ENCODE peak calls at places on chromosomes 7 and 10, in seven cellular contexts. A is fibroblast of the aortic adventitia, J is transverse colon, E is ovary, T is OCI-LY7, S is mesenchymal stem cell, N is astrocyte of the spinal cord. D is an unnamed sample.

GRCh38 chr7:34497153-34497777 is 160.8 kb upstream of the NPSR1 start:
- DNase-seq in A (no peak), J (no peak), E (no peak), T (no peak), S (no peak), N (no peak), D (no peak)

GRCh38 chr10:70981936-70982335 is 93.6 kb upstream of the PCBD1 start:
- DNase-seq in A (no peak), J (no peak), E (no peak), T (no peak), S (no peak), N (no peak), D (no peak)

GRCh38 chr10:130790339-130790738 is 521.2 kb downstream of the TCERG1L start:
- DNase-seq in A (no peak), J (no peak), E (no peak), T (no peak), S (no peak), N (no peak), D (no peak)

GRCh38 chr10:4131407-4132215 is 346.6 kb upstream of the KLF6 start:
- DNase-seq in A (peak; percentile 93), J (no peak), E (no peak), T (peak; percentile 63), S (peak; percentile 94), N (peak; percentile 96), D (no peak)

GRCh38 chr7:112510032-112510742 is 29.4 kb downstream of the LSMEM1 start:
- DNase-seq in A (peak; percentile 82), J (no peak), E (no peak), T (no peak), S (peak; percentile 36), N (peak; percentile 79), D (no peak)

GRCh38 chr10:131178521-131178920 is 133.0 kb downstream of the TCERG1L start:
- DNase-seq in A (no peak), J (no peak), E (no peak), T (no peak), S (no peak), N (no peak), D (no peak)

GRCh38 chr7:4166807-4167206 is 515.3 kb upstream of the FOXK1 start:
- DNase-seq in A (no peak), J (no peak), E (no peak), T (no peak), S (no peak), N (no peak), D (no peak)

GRCh38 chr10:133452453-133452852 is 1.3 kb upstream of the SCART1 start:
- DNase-seq in A (no peak), J (no peak), E (no peak), T (no peak), S (no peak), N (no peak), D (no peak)

GRCh38 chr10:133442191-133442966 is 11.4 kb upstream of the SCART1 start:
- DNase-seq in A (no peak), J (no peak), E (no peak), T (no peak), S (no peak), N (no peak), D (no peak)

GRCh38 chr10:31770307-31770902 is 158.2 kb downstream of the ARHGAP12 start:
- DNase-seq in A (no peak), J (peak; percentile 55), E (no peak), T (peak; percentile 47), S (no peak), N (no peak), D (no peak)

GRCh38 chr10:79890469-79890868 is 58.4 kb downstream of the SFTPD start:
- DNase-seq in A (no peak), J (no peak), E (no peak), T (no peak), S (no peak), N (no peak), D (no peak)

GRCh38 chr7:40828686-40829085 is 693.9 kb downstream of the SUGCT start:
- DNase-seq in A (no peak), J (no peak), E (no peak), T (no peak), S (no peak), N (peak; percentile 74), D (no peak)

GRCh38 chr10:25820496-25821415 is 113.3 kb upstream of the MYO3A start:
- DNase-seq in A (no peak), J (no peak), E (no peak), T (no peak), S (no peak), N (no peak), D (no peak)

GRCh38 chr10:114340816-114341215 is 63.5 kb downstream of the AFAP1L2 start:
- DNase-seq in A (no peak), J (no peak), E (no peak), T (no peak), S (no peak), N (no peak), D (no peak)

GRCh38 chr7:47379629-47380324 is 202.1 kb downstream of the TNS3 start:
- DNase-seq in A (peak; percentile 82), J (peak; percentile 87), E (peak; percentile 81), T (no peak), S (peak; percentile 66), N (peak; percentile 69), D (no peak)

GRCh38 chr10:131785121-131785460 is 115.7 kb upstream of the PPP2R2D start:
- DNase-seq in A (no peak), J (no peak), E (no peak), T (no peak), S (no peak), N (no peak), D (no peak)

GRCh38 chr10:76035728-76036409 is 604.4 kb downstream of the LRMDA start:
- DNase-seq in A (no peak), J (no peak), E (no peak), T (no peak), S (no peak), N (no peak), D (no peak)

GRCh38 chr7:20217193-20217948 is at the start of gene MACC1:
- DNase-seq in A (no peak), J (peak; percentile 84), E (no peak), T (peak; percentile 90), S (no peak), N (no peak), D (no peak)

GRCh38 chr7:20218261-20218660 is 1.1 kb upstream of the MACC1 start:
- DNase-seq in A (no peak), J (no peak), E (no peak), T (no peak), S (no peak), N (no peak), D (no peak)

GRCh38 chr7:20220293-20220755 is 3.1 kb upstream of the MACC1 start:
- DNase-seq in A (no peak), J (no peak), E (no peak), T (peak; percentile 9), S (no peak), N (no peak), D (no peak)

GRCh38 chr7:20219446-20220292 is 2.5 kb upstream of the MACC1 start:
- DNase-seq in A (peak; percentile 93), J (peak; percentile 90), E (no peak), T (peak; percentile 83), S (peak; percentile 99), N (peak; percentile 96), D (peak; percentile 72)

DNA sequence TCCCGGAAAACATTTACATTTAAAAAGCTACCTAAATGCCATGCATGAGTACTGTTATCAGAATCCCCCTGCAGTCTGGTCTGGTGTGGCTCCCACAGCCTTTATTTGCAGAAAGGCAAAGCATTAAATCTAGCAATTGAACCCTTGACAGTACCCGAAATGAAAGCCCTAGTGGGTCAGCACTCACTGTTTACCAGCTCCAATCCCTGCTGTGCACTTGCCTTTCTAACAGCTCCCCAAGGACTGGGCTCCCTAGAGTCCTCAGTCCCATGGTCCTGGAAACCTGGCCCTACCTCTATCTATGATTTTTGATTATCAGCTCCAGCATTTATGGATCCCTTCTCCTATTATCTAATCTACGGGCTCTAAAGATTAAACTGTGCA is 1.9 kb upstream of the MACC1 start:
- DNase-seq in A (no peak), J (no peak), E (no peak), T (no peak), S (no peak), N (no peak), D (no peak)
- H3K4me3 ChIP-seq in A (no peak overlapping the region), J (no peak overlapping the region), E (no peak overlapping the region), T (peak overlapping the region; percentile 22), S (no peak overlapping the region), N (no peak overlapping the region), D (no peak overlapping the region)

DNA sequence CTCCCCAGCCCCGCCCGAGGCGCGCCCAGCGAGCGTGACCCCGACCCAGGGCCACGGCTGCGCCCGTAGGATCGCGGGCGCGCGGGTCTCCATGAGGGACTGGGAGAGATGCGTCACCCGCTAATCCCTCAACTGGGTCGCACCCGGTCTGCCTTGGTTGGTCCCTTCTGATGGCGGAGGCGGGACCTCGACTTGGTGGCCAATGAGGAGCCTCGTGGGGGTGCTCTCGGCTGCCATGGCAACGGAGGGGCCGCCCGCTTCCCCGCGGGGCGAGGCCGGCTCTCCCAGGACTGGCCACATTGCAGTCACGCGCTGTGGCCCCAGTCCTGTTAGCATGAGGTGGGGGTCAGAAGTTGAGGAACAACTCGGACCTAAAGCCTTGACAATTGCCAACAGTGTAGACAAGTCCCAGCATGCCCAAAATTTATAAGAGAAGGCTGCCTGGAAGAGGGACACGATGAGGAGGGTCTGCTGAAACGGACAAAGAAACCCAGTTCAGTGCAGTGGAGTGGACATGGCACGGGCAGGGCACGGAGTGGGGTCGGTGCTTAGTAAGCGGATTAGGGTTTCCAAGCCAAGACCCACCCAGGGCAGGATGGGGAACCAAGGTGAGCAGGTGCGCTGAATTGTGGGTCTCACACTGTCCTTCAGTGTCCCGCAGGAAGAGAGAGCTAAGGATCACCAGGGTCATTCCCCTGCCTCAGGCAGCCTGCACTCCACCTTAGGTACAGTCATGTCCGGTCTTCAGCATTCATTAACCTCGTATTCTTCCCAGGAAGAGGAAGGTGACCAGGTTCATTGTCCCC is 24.4 kb downstream of the DDIT4 start:
- DNase-seq in A (peak; percentile 98), J (peak; percentile 98), E (peak; percentile 98), T (peak; percentile 97), S (peak; percentile 99), N (peak; percentile 99), D (no peak)
- H3K4me3 ChIP-seq in A (peak overlapping the region; percentile 67), J (peak overlapping the region; percentile 56), E (peak overlapping the region; percentile 48), T (peak overlapping the region; percentile 71), S (peak overlapping the region; percentile 72), N (peak overlapping the region; percentile 36), D (peak overlapping the region; percentile 55)

GRCh38 chr7:124351950-124352349 is 319.1 kb upstream of the TMEM229A start:
- DNase-seq in A (no peak), J (no peak), E (no peak), T (no peak), S (no peak), N (no peak), D (no peak)
- H3K4me3 ChIP-seq in A (no peak overlapping the region), J (no peak overlapping the region), E (no peak overlapping the region), T (no peak overlapping the region), S (no peak overlapping the region), N (no peak overlapping the region), D (no peak overlapping the region)

GRCh38 chr7:97018775-97019535 is 5.7 kb downstream of the DLX5 start:
- DNase-seq in A (no peak), J (no peak), E (no peak), T (no peak), S (no peak), N (no peak), D (no peak)

GRCh38 chr7:97020601-97021442 is 3.8 kb downstream of the DLX5 start:
- DNase-seq in A (no peak), J (no peak), E (no peak), T (no peak), S (no peak), N (no peak), D (no peak)

GRCh38 chr7:97022451-97023306 is 2.0 kb downstream of the DLX5 start:
- DNase-seq in A (no peak), J (no peak), E (no peak), T (no peak), S (no peak), N (no peak), D (no peak)

GRCh38 chr7:97019710-97020109 is 4.9 kb downstream of the DLX5 start:
- DNase-seq in A (no peak), J (no peak), E (no peak), T (no peak), S (no peak), N (no peak), D (no peak)

GRCh38 chr7:97021443-97022261 is 3.0 kb downstream of the DLX5 start:
- DNase-seq in A (no peak), J (no peak), E (no peak), T (no peak), S (no peak), N (no peak), D (no peak)
- H3K4me3 ChIP-seq in A (no peak overlapping the region), J (no peak overlapping the region), E (no peak overlapping the region), T (no peak overlapping the region), S (no peak overlapping the region), N (no peak overlapping the region), D (no peak overlapping the region)